ENCODE peak calls at places on chromosomes 12 and 14, in four cellular contexts. O, B, I and U are unnamed samples. For H3K4me1, the result is how much of the 10 kb centered on the place peaks cover.

GRCh38 chr14:100383727-100384158 is 60.6 kb downstream of the SLC25A47 start:
- DNase-seq in O (no peak), B (peak), I (peak), U (peak)

GRCh38 chr14:59419383-59419782 is 45.8 kb downstream of the GPR135 start:
- DNase-seq in O (no peak), B (no peak), I (no peak), U (no peak)

GRCh38 chr12:108381793-108382436 is 42.8 kb upstream of the CMKLR1 start:
- DNase-seq in O (no peak), B (peak), I (no peak), U (no peak)

GRCh38 chr12:48779869-48780268 is 9.0 kb downstream of the ADCY6 start:
- DNase-seq in O (no peak), B (no peak), I (peak), U (no peak)

GRCh38 chr12:16238661-16239060 is 38.8 kb downstream of the SLC15A5 start:
- DNase-seq in O (no peak), B (no peak), I (no peak), U (no peak)

GRCh38 chr14:49460647-49461046 is 125.5 kb downstream of the RPS29 start:
- DNase-seq in O (no peak), B (no peak), I (no peak), U (no peak)

GRCh38 chr12:28086521-28086920 is 103.7 kb upstream of the CCDC91 start:
- DNase-seq in O (no peak), B (no peak), I (no peak), U (no peak)

GRCh38 chr14:91149462-91149861 is 35.6 kb downstream of the DGLUCY start:
- DNase-seq in O (no peak), B (no peak), I (peak), U (no peak)

GRCh38 chr12:4217091-4217490 is 56.5 kb upstream of the CCND2 start:
- DNase-seq in O (no peak), B (no peak), I (no peak), U (no peak)

GRCh38 chr12:76384560-76384959 is 36.3 kb upstream of the BBS10 start:
- DNase-seq in O (no peak), B (no peak), I (no peak), U (no peak)

GRCh38 chr14:24401810-24402702 is 3.3 kb downstream of the NYNRIN start:
- DNase-seq in O (no peak), B (no peak), I (no peak), U (no peak)

GRCh38 chr12:75000120-75000519 is 209.5 kb downstream of the KCNC2 start:
- DNase-seq in O (no peak), B (no peak), I (no peak), U (no peak)

GRCh38 chr12:50542448-50542847 is 37.7 kb downstream of the DIP2B start:
- DNase-seq in O (no peak), B (no peak), I (no peak), U (peak)

GRCh38 chr14:68955164-68955921 is 23.8 kb downstream of the ACTN1 start:
- DNase-seq in O (no peak), B (no peak), I (no peak), U (no peak)

GRCh38 chr14:60317609-60318008 is 68.6 kb downstream of the PPM1A start:
- DNase-seq in O (no peak), B (no peak), I (no peak), U (no peak)

GRCh38 chr12:128976120-128976519 is 122.8 kb downstream of the GLT1D1 start:
- DNase-seq in O (no peak), B (peak), I (no peak), U (no peak)

GRCh38 chr12:27906658-27907473 is 65.7 kb downstream of the PTHLH start:
- DNase-seq in O (no peak), B (no peak), I (no peak), U (no peak)

GRCh38 chr14:23605931-23606585 is 27.5 kb upstream of the JPH4 start:
- DNase-seq in O (no peak), B (no peak), I (no peak), U (no peak)

GRCh38 chr14:65810326-65810725 is 397.8 kb downstream of the FUT8 start:
- DNase-seq in O (no peak), B (no peak), I (no peak), U (no peak)

GRCh38 chr12:6347367-6348338 is 5.8 kb upstream of the TNFRSF1A start:
- DNase-seq in O (no peak), B (peak), I (peak), U (peak)

GRCh38 chr14:49769171-49769570 is 1.2 kb downstream of the KLHDC2 start:
- DNase-seq in O (no peak), B (no peak), I (no peak), U (no peak)

GRCh38 chr14:50233335-50234250 is 2.2 kb upstream of the SOS2 start:
- DNase-seq in O (no peak), B (no peak), I (no peak), U (peak)

GRCh38 chr14:55715889-55716288 is 135.9 kb downstream of the KTN1 start:
- DNase-seq in O (no peak), B (no peak), I (no peak), U (no peak)

GRCh38 chr12:64088431-64089349 is 133.4 kb downstream of the KICS2 start:
- DNase-seq in O (peak), B (no peak), I (peak), U (no peak)

GRCh38 chr14:77565289-77566081 is 51.0 kb downstream of the SPTLC2 start:
- DNase-seq in O (no peak), B (no peak), I (no peak), U (no peak)

GRCh38 chr14:92437729-92438280 is 75.8 kb upstream of the RIN3 start:
- DNase-seq in O (no peak), B (no peak), I (no peak), U (no peak)

GRCh38 chr12:106287364-106287763 is 15.2 kb upstream of the TCP11L2 start:
- DNase-seq in O (no peak), B (no peak), I (no peak), U (no peak)

GRCh38 chr12:93894391-93895095 is 217.4 kb downstream of the CRADD start:
- DNase-seq in O (no peak), B (peak), I (peak), U (no peak)

GRCh38 chr12:24363177-24363754 is 413.8 kb upstream of the SOX5 start:
- DNase-seq in O (no peak), B (peak), I (peak), U (no peak)

GRCh38 chr14:36271939-36272907 is 48.2 kb downstream of the MBIP start:
- DNase-seq in O (no peak), B (no peak), I (no peak), U (peak)

GRCh38 chr14:94936411-94936892 is 166.5 kb upstream of the GSC start:
- DNase-seq in O (no peak), B (no peak), I (peak), U (no peak)

GRCh38 chr14:59331217-59331616 is 134.0 kb downstream of the GPR135 start:
- DNase-seq in O (no peak), B (no peak), I (no peak), U (no peak)

GRCh38 chr12:50234347-50234746 is 49.0 kb downstream of the LIMA1 start:
- DNase-seq in O (no peak), B (no peak), I (no peak), U (no peak)

GRCh38 chr14:99654235-99655000 is 9.5 kb downstream of the HHIPL1 start:
- DNase-seq in O (no peak), B (no peak), I (peak), U (no peak)

GRCh38 chr12:53324113-53324778 is 2.8 kb upstream of the AAAS start:
- DNase-seq in O (no peak), B (peak), I (peak), U (peak)

DNA sequence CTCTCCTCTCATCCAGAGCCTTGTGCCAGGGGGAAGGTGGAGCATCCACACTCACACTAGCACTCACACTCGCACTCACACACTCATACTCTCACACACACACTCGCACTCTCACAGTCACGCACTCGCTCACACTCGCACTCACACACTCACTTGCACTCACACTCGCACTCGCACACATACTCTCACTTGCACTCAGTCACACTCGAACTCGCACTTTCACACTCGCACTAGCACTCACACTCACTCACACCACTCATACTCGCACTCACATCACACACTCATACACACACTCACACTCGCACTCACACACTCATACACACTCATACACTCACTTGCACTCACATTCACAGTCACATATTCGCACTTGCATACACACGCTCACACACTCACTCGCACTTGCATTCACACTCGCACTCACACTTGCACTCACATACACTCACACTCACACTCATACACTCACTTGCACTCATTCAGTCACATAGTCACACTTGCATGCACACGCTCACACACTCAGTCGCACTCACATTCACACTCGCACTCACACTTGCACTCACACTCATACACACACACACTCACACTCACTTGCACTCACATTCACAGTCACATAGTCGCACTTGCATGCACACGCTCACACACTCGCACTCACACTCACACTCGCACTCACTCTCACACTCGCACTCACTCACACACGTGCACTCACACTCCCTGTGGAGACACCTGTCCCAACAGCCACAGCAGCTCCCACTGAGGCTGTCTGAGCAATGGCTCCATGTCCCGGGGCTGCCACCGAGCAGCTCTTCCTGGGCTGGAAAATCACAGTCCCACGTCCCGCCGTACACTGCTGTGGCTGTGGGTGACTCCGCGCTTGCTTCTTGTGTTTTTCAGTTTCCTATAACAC is 12.3 kb upstream of the RIMBP2 start:
- DNase-seq in O (no peak), B (no peak), I (no peak), U (no peak)
- H3K27ac ChIP-seq in O (no peak), B (no peak), I (no peak), U (no peak)

DNA sequence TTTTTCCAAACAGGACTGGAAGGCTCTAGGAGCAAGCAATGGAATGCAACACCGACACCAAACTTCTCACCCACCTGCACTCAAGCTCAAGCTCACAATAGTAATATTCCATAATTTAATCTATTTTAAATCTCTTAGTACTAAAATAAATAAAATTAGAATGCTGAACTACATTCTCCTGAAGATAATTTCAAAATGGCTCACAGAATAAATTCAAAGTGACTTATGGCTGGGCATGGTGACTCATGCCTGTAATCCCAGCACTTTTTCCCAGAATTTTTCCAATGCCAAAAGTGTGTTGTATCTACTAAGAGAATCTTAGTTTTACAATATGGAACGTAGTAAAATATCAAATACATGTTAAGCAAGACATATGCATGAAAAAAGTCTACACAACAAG is 31.5 kb downstream of the DUSP16 start:
- DNase-seq in O (no peak), B (no peak), I (no peak), U (no peak)
- H3K4me1 ChIP-seq in O (under half), B (under half), I (under half), U (half or more)

DNA sequence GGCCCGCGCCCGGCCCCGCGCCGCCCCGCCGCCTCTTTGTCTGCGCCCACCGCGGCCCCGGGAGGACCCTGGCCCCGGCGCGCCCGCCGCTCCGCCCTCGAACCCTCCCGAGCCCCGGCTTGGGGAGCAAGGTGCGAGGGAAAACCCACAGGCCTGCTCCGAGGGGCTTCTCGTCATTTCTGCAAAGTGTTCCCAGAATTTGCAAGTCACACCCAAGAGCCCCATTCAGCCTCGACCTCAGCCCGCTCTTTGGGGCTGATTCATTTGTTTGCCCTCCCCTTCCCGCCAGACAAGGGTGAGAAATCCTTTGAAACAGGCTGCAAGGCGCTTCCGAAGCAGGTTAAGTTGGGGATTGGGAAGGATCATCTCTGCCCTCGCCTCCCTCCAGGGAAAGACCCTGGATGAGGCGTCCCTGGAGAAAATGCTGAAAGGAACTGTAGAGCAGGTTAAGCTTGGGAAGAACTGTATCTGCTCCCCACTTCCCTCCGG is 344 bp upstream of the CLIP1 start:
- DNase-seq in O (no peak), B (peak), I (peak), U (no peak)
- H3K27ac ChIP-seq in O (peak), B (peak), I (peak), U (no peak)

DNA sequence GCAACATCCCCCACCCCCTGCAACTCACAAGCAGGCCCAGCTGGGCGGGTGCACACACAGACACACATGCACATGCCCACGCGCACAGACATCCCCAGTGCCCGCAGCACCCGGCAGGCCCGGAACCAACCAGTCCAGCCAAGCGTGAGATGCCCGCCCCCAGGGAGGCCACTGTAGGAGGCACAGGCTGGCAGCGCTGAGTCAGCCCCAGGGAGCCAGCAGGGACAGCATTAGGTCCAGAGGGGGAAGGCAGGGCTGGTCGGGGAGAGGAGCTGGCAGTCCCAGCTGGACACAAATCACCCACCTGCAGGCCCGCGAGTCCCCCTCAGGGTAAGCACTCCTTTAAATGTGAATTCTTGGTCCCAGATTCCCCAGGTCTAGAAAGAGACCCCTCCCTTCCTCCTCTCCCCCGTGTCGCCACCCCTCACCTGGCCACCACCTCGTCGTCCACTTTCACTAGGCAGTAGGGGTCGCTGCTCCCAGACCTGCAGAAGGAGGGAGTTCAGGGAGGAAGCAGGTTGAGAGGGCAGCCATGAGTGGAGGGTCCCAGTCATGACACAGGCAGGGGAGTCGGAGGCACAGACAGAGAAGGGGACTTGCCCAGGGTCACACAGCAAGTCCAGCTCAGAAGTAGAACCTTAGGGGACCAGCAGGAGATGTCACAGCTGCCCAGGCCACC is 5.0 kb downstream of the RASAL1 start:
- DNase-seq in O (no peak), B (no peak), I (no peak), U (no peak)
- H3K4me1 ChIP-seq in O (under half), B (under half), I (under half), U (under half)

GRCh38 chr14:74548881-74549280 is 55.3 kb downstream of the ISCA2 start:
- DNase-seq in O (no peak), B (no peak), I (no peak), U (no peak)
- H3K27ac ChIP-seq in O (no peak), B (no peak), I (no peak), U (no peak)